ENCODE peak calls at places on chromosomes 11 and 22, in five cellular contexts. K, Z, Y, V and S are unnamed samples.

GRCh38 chr11:75867778-75868374 is 52.9 kb downstream of the UVRAG start:
- DNase-seq in Z (no peak), Y (no peak), K (no peak), V (peak), S (peak)

GRCh38 chr11:16924826-16925494 is 89.3 kb downstream of the PLEKHA7 start:
- DNase-seq in Z (peak), K (no peak), Y (no peak), V (peak), S (peak)

GRCh38 chr11:9609002-9609759 is 35.7 kb downstream of the WEE1 start:
- DNase-seq in Y (no peak), Z (no peak), K (no peak), V (no peak), S (no peak)

GRCh38 chr22:45961679-45962430 is 15.1 kb downstream of the WNT7B start:
- DNase-seq in V (no peak), Z (no peak), K (no peak), Y (no peak), S (no peak)

GRCh38 chr22:20412474-20413216 is 18.7 kb downstream of the ZNF74 start:
- DNase-seq in Z (no peak), Y (no peak), V (no peak), K (no peak), S (no peak)

GRCh38 chr11:74710291-74710938 is 20.8 kb downstream of the CHRDL2 start:
- DNase-seq in K (no peak), V (no peak), Y (no peak), Z (no peak), S (no peak)

GRCh38 chr11:73428227-73428626 is 52.0 kb downstream of the RELT start:
- DNase-seq in Y (no peak), Z (no peak), K (no peak), V (no peak), S (no peak)

GRCh38 chr11:105181100-105181499 is 41.5 kb upstream of the CARD18 start:
- DNase-seq in V (peak), Z (no peak), K (no peak), Y (no peak), S (peak)

GRCh38 chr11:68843703-68844312 is 2.1 kb upstream of the CPT1A start:
- DNase-seq in V (peak), Y (no peak), K (peak), Z (peak), S (peak)

GRCh38 chr22:49272546-49273125 is 555.0 kb downstream of the BRD1 start:
- DNase-seq in V (no peak), Y (no peak), Z (no peak), K (no peak), S (no peak)

GRCh38 chr11:65571420-65571819 is 918 bp upstream of the FAM89B start:
- DNase-seq in Z (peak), V (no peak), K (no peak), Y (no peak), S (no peak)

GRCh38 chr22:41939981-41940852 is 6.7 kb downstream of the CENPM start:
- DNase-seq in Y (no peak), K (peak), Z (no peak), V (peak), S (no peak)

GRCh38 chr11:25211635-25212251 is 714.9 kb downstream of the LUZP2 start:
- DNase-seq in Z (no peak), K (no peak), Y (no peak), V (peak), S (peak)

GRCh38 chr22:44735518-44736428 is 16.6 kb upstream of the ARHGAP8 start:
- DNase-seq in Y (no peak), Z (peak), K (peak), V (peak), S (peak)

GRCh38 chr11:105719073-105719846 is 109.4 kb downstream of the GRIA4 start:
- DNase-seq in Y (peak), K (no peak), V (peak), Z (no peak), S (peak)

GRCh38 chr22:47420211-47420610 is 657.8 kb downstream of the TBC1D22A start:
- DNase-seq in Z (no peak), Y (no peak), V (no peak), K (no peak), S (no peak)

GRCh38 chr11:64121637-64122410 is 44.1 kb downstream of the MACROD1 start:
- DNase-seq in K (no peak), V (peak), Y (peak), Z (no peak), S (no peak)

GRCh38 chr22:50507421-50507990 is at the start of gene LMF2:
- DNase-seq in Z (peak), K (peak), V (peak), Y (no peak), S (no peak)

GRCh38 chr22:43002198-43002577 is 12.8 kb downstream of the PACSIN2 start:
- DNase-seq in Y (no peak), K (no peak), Z (no peak), V (peak), S (peak)

GRCh38 chr11:66981976-66982578 is 7.0 kb downstream of the C11orf86 start:
- DNase-seq in V (peak), Y (peak), Z (peak), K (no peak), S (peak)

GRCh38 chr11:11849127-11849746 is 7.5 kb downstream of the USP47 start:
- DNase-seq in V (peak), Z (peak), Y (no peak), K (no peak), S (peak)

GRCh38 chr11:23013509-23013908 is 153.2 kb upstream of the CCDC179 start:
- DNase-seq in K (no peak), Y (no peak), V (no peak), Z (no peak), S (no peak)

GRCh38 chr11:110128161-110128560 is 35.0 kb downstream of the ZC3H12C start:
- DNase-seq in Y (peak), K (no peak), Z (no peak), V (no peak), S (no peak)

GRCh38 chr11:86990079-86990478 is 34.9 kb upstream of the FZD4 start:
- DNase-seq in Y (no peak), K (no peak), V (no peak), Z (no peak), S (no peak)

GRCh38 chr22:44276706-44277403 is 35.9 kb downstream of the SHISAL1 start:
- DNase-seq in K (no peak), Z (no peak), Y (no peak), V (no peak), S (no peak)

GRCh38 chr11:47071871-47072270 is 104.8 kb downstream of the ARFGAP2 start:
- DNase-seq in Y (no peak), V (peak), K (no peak), Z (no peak), S (no peak)

GRCh38 chr22:40044102-40044869 is 49.5 kb downstream of the FAM83F start:
- DNase-seq in K (peak), Y (peak), Z (peak), V (peak), S (peak)

GRCh38 chr22:49995413-49996191 is 17.0 kb downstream of the IL17REL start:
- DNase-seq in K (no peak), Y (no peak), V (no peak), Z (no peak), S (no peak)

GRCh38 chr11:63917685-63918523 is 940 bp upstream of the RCOR2 start:
- DNase-seq in V (peak), Z (no peak), Y (no peak), K (no peak), S (peak)

GRCh38 chr11:123020968-123021367 is 39.3 kb upstream of the BSX start:
- DNase-seq in K (no peak), V (peak), Y (no peak), Z (peak), S (peak)

GRCh38 chr11:125070699-125071254 is 7.7 kb downstream of the SLC37A2 start:
- DNase-seq in Z (peak), Y (no peak), K (no peak), V (peak), S (peak)

GRCh38 chr22:19108807-19109197 is 13.4 kb downstream of the DGCR2 start:
- DNase-seq in Z (no peak), Y (no peak), K (no peak), V (peak), S (peak)

GRCh38 chr22:26481694-26482093 is 1.9 kb downstream of the HPS4 start:
- DNase-seq in Y (no peak), V (no peak), Z (no peak), K (no peak), S (no peak)

GRCh38 chr11:134583397-134583990 is 171.5 kb upstream of the B3GAT1 start:
- DNase-seq in K (no peak), V (no peak), Y (no peak), Z (no peak), S (no peak)

GRCh38 chr11:77815459-77815858 is 5.1 kb downstream of the RSF1 start:
- DNase-seq in V (no peak), K (no peak), Y (no peak), Z (no peak), S (no peak)

GRCh38 chr11:77821349-77821851 is 456 bp downstream of the AAMDC start:
- DNase-seq in V (peak), Y (no peak), K (peak), Z (peak), S (peak)

GRCh38 chr11:77820565-77821348 is at the start of the genes AAMDC and RSF1:
- DNase-seq in Z (peak), Y (peak), V (peak), K (peak), S (peak)

GRCh38 chr11:77819921-77820564 is 479 bp downstream of the RSF1 start:
- DNase-seq in V (peak), K (no peak), Z (peak), Y (no peak), S (peak)

DNA sequence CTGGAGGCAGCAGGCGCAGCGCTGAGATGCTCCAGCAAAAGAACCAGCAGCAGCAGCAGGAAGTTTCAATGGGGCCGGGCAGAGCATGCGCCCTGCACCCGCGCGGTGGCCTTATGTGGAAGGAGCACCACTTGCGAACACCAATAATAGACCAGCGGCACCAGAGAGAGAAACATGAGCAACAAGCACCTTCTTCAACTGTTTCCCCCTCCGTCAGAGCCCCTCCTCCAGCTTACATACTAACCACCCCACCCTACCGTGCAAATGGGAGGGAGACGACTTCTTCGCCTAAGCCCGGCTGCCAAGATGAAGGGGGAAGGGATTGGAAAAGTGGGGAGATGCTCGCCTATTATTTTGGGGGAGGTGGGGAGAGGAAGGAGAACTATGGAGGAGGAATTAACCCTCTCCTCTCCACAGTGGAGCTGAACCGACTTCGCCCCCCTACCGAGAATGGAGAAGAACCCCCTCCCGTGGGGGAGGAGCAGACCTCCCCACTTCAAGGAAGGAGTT is 1.1 kb downstream of the RSF1 start:
- DNase-seq in V (peak), K (peak), Z (peak), Y (peak), S (peak)
- TF ChIP-seq CTCF in V (peak), K (no peak), Z (peak), Y (no peak), S (no peak)

DNA sequence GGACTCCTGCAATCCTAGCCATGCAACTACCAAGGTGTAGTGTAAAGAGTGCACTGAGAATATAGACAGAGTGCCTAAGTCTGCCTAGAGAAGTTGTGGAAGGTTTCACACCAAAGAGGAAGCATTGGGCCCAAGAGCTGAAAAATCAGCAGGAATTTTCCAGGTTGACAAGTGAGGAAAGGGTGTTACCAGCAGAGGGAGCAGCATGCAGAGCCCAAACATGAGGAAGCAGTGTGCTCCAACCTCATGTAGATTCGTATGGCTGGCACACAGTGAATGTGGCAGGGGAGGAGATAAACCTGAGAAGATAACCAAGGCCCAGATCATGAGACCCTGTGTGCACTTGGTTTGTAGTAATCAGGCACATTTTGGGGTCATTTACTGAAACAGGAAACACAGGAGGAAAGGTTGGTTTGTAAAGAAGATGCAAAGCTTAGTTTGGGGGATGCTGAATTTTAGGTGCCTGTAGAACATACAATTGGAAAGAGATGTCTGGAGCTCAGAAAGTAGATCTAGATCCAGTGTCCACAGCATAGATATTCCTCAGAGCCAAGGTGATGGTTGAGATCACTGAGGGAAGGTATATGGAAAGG is 1.7 kb downstream of the HPX start:
- DNase-seq in Y (peak), Z (peak), K (no peak), V (peak), S (peak)
- TF ChIP-seq CTCF in Y (peak), Z (peak), K (no peak), V (peak), S (peak)

GRCh38 chr11:117221775-117222517 is 9.9 kb downstream of the PCSK7 start:
- DNase-seq in Z (no peak), K (no peak), V (peak), Y (no peak), S (peak)
- TF ChIP-seq CTCF in Z (no peak), K (no peak), V (no peak), Y (peak), S (no peak)

GRCh38 chr11:61765550-61766253 is 13.3 kb downstream of the MYRF start:
- DNase-seq in Y (no peak), V (no peak), Z (no peak), K (no peak), S (no peak)

GRCh38 chr11:61766353-61766841 is 14.0 kb downstream of the MYRF start:
- DNase-seq in K (no peak), V (no peak), Y (no peak), Z (peak), S (no peak)

GRCh38 chr11:61763930-61764605 is 11.6 kb downstream of the MYRF start:
- DNase-seq in Z (no peak), V (no peak), K (no peak), Y (no peak), S (no peak)

GRCh38 chr11:61762798-61763197 is 10.4 kb downstream of the MYRF start:
- DNase-seq in Y (no peak), Z (no peak), V (no peak), K (no peak), S (no peak)

GRCh38 chr11:61764606-61765260 is 12.3 kb downstream of the MYRF start:
- DNase-seq in K (no peak), V (no peak), Y (no peak), Z (no peak), S (no peak)
- TF ChIP-seq CTCF in K (no peak), V (no peak), Y (no peak), Z (peak), S (no peak)

DNA sequence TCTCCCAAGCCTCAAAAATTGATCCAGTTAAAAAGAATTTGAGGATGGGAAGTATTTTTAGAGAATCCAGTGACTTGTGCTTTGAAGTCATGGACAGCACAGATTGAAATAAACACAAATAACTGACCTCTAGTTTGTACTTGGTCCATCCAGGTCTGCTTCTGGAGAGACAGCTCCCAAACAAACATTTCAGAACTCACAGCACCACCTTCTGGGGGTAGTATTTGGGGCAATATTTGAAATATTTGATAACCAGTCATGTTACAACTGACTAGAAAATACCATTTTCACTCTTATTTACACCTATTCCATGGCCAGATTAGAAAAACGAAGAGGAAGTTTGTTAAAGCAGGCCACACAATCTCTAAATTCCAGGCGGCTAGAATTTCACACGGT is 56.2 kb downstream of the CTSC start:
- DNase-seq in K (no peak), Z (no peak), V (peak), Y (no peak), S (peak)
- TF ChIP-seq CTCF in K (no peak), Z (peak), V (peak), Y (peak), S (peak)

GRCh38 chr11:13183826-13184196 is 93.8 kb upstream of the BMAL1 start:
- DNase-seq in V (no peak), Y (no peak), Z (no peak), K (no peak), S (no peak)
- TF ChIP-seq CTCF in V (no peak), Y (no peak), Z (no peak), K (no peak), S (no peak)

DNA sequence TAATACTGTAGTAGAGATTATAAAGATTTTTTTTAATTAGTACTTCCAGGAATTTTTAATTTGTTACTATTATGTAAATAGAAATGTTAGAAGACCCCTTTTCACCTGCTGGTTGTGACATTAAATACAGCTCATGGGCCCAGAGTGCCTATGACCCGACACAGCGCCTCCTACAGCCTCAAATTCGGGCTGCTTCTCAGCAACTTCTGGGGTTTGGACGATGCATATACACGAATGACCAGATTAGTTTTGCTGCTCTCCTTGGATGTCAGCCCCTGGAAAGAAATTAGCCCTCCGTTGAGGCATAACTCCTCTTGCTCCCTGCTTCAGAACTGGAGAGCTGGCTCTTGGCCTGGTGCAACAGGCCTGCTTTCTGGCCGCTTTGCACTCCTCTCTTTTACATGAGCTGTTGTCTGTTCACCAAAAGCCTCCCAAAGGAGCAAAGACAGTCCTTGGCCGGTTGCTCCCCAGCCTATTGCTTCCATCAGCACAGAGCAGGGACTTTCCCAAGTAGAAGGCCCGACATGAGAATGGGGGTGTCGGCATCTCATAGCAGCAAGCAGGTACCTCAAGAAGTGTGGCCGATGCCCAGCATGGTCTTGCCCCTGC is 3.3 kb downstream of the TECTA start:
- DNase-seq in K (no peak), Z (no peak), V (no peak), Y (no peak), S (no peak)
- TF ChIP-seq CTCF in K (no peak), Z (no peak), V (no peak), Y (no peak), S (no peak)